ENCODE peak calls at places on chromosomes 6 and 20, in four cellular contexts. W is MM.1S; F is heart left ventricle; G is CD8-positive, alpha-beta T cell. K is an unnamed sample. For H3K4me1, the result is how much of the 10 kb centered on the place peaks cover.

GRCh38 chr6:159879829-159880228 is 11.0 kb upstream of the MAS1 start:
- DNase-seq in W (no peak), F (no peak), G (no peak), K (no peak)

GRCh38 chr20:61537721-61538480 is 285.8 kb downstream of the CDH4 start:
- DNase-seq in W (no peak), F (no peak), G (no peak), K (no peak)

GRCh38 chr6:159184559-159184958 is 15.4 kb downstream of the FNDC1 start:
- DNase-seq in W (no peak), F (no peak), G (no peak), K (no peak)

GRCh38 chr6:29705389-29706231 is 17.6 kb upstream of the HLA-F start:
- DNase-seq in W (no peak), F (no peak), G (no peak), K (peak)

GRCh38 chr6:111776236-111777189 is 96.7 kb downstream of the FYN start:
- DNase-seq in W (no peak), F (no peak), G (no peak), K (no peak)

GRCh38 chr20:50110141-50111047 is 2.6 kb downstream of the UBE2V1 start:
- DNase-seq in W (peak), F (no peak), G (no peak), K (no peak)

GRCh38 chr20:21173496-21174025 is 47.7 kb downstream of the KIZ start:
- DNase-seq in W (no peak), F (no peak), G (no peak), K (no peak)

GRCh38 chr6:125363010-125363359 is 61.2 kb upstream of the HDDC2 start:
- DNase-seq in W (no peak), F (peak), G (no peak), K (no peak)

DNA sequence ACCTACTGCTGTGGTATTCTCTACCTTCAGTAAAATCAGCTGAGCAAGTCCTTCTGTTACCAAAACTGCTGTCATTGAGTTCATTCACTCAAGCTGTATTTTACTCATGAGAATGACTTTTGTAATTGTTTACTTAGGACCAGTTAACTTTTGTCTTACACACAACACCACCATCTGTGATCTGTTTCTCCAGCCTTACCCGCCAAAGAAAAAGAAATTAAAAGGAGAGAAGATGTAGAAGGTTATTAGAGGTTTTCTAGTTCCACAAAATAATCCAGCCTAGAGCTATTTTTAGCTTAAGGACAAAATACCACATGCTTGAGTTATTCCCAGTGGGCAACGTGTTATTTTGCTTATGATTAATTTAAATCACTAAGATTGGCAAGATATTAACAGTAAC is 38.1 kb downstream of the FAM8A1 start:
- DNase-seq in W (no peak), F (no peak), G (no peak), K (no peak)
- H3K4me1 ChIP-seq in W (under half), F (under half), G (under half), K (under half)

GRCh38 chr20:3550857-3551256 is 80.0 kb downstream of the ATRN start:
- DNase-seq in W (no peak), F (no peak), G (no peak), K (no peak)
- H3K4me1 ChIP-seq in W (under half), F (under half), G (under half), K (under half)

GRCh38 chr6:37362101-37362823 is 8.5 kb downstream of the RNF8 start:
- DNase-seq in W (no peak), F (no peak), G (no peak), K (no peak)

GRCh38 chr6:37354526-37355384 is 972 bp downstream of the RNF8 start:
- DNase-seq in W (no peak), F (no peak), G (no peak), K (no peak)

GRCh38 chr6:37357288-37357687 is 3.5 kb downstream of the RNF8 start:
- DNase-seq in W (no peak), F (no peak), G (no peak), K (no peak)

GRCh38 chr6:37357860-37358259 is 4.1 kb downstream of the RNF8 start:
- DNase-seq in W (no peak), F (no peak), G (no peak), K (no peak)

GRCh38 chr6:37359034-37359433 is 5.3 kb downstream of the RNF8 start:
- DNase-seq in W (no peak), F (no peak), G (no peak), K (no peak)
- H3K4me1 ChIP-seq in W (under half), F (under half), G (under half), K (under half)

DNA sequence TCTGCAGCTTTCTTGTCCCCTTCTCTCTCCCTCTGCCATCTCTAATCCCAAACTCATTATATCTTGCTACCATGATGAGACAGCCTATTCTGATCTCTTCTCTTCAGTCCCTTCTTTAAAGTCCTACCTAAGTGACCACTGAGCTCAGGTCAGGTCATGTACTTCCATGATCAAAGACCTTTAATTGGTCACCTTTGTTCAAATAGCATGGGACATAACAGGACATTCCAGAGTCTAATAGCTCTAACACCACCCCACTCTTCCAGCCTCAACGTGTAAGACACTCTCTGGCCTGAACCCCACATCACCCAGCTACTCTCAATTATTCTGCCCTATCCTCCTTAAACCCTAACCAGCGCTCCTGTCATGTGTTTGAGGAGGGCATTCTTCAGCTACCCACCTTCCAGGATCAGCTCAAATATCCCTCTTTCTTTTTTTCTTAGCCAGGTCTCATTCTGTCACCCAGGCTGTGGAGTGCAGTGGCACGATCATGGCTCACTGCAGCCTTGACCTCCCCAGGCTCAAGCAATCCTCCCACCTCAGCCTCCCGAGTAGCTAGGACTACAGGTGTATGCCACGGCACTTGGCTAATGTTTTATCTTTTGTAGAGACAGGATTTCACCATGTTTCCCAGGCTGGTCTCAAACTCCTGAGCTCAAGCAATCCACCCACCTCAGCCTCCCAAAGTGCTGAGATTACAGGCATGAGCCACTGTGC is 2.1 kb upstream of the SMLR1 start:
- DNase-seq in W (no peak), F (no peak), G (no peak), K (no peak)
- H3K4me1 ChIP-seq in W (under half), F (under half), G (under half), K (under half)

GRCh38 chr20:9444921-9445320 is 69.5 kb upstream of the LAMP5 start:
- DNase-seq in W (no peak), F (no peak), G (no peak), K (no peak)

GRCh38 chr20:9441948-9442347 is 72.4 kb upstream of the LAMP5 start:
- DNase-seq in W (peak), F (no peak), G (no peak), K (no peak)

GRCh38 chr20:9442858-9443257 is 71.5 kb upstream of the LAMP5 start:
- DNase-seq in W (peak), F (no peak), G (no peak), K (no peak)

GRCh38 chr20:9447182-9447581 is 67.2 kb upstream of the LAMP5 start:
- DNase-seq in W (peak), F (no peak), G (no peak), K (no peak)
- H3K4me1 ChIP-seq in W (under half), F (under half), G (under half), K (under half)